ENCODE peak calls at places on chromosomes 1 and 21, in eight cellular contexts. D is HFF-Myc, O is mesothelial cell of epicardium, T is GM13976, W is endodermal cell, C is psoas muscle, Q is AG09319, G is Peyer's patch. U is an unnamed sample.

GRCh38 chr1:69913967-69914366 is 291.4 kb downstream of the LRRC40 start:
- DNase-seq in G (no peak), O (no peak), T (no peak), W (no peak), D (peak), Q (peak), C (no peak), U (no peak)

GRCh38 chr1:215526147-215526845 is 40.8 kb upstream of the KCTD3 start:
- DNase-seq in O (no peak), Q (no peak), C (no peak), G (no peak), W (no peak), D (no peak), T (peak), U (peak)

GRCh38 chr1:81797701-81798100 is 3.0 kb upstream of the ADGRL2 start:
- DNase-seq in Q (no peak), W (no peak), G (no peak), T (no peak), O (no peak), D (no peak), C (no peak), U (no peak)

GRCh38 chr1:168686666-168687065 is 42.3 kb downstream of the DPT start:
- DNase-seq in D (no peak), Q (no peak), O (no peak), T (no peak), G (no peak), C (no peak), W (no peak), U (no peak)

GRCh38 chr1:109307363-109308021 is 681 bp upstream of the MYBPHL start:
- DNase-seq in O (no peak), Q (no peak), C (peak), W (peak), G (peak), D (no peak), T (no peak), U (no peak)

GRCh38 chr1:31013187-31013864 is 52.2 kb downstream of the PUM1 start:
- DNase-seq in G (no peak), T (peak), C (no peak), D (no peak), W (no peak), O (no peak), Q (no peak), U (peak)

GRCh38 chr1:231508497-231508896 is 20.0 kb upstream of the TSNAX start:
- DNase-seq in C (no peak), O (no peak), T (no peak), D (no peak), W (no peak), Q (no peak), G (no peak), U (no peak)

GRCh38 chr1:236819856-236820255 is 24.8 kb downstream of the MTR start:
- DNase-seq in Q (no peak), T (no peak), G (no peak), D (no peak), O (no peak), C (no peak), W (no peak), U (no peak)

GRCh38 chr1:12121212-12122000 is 45.4 kb upstream of the TNFRSF1B start:
- DNase-seq in G (peak), T (no peak), Q (peak), W (no peak), D (no peak), O (no peak), C (no peak), U (no peak)

GRCh38 chr1:54805466-54805865 is 4.3 kb upstream of the TTC22 start:
- DNase-seq in O (no peak), G (no peak), W (peak), Q (no peak), T (no peak), C (no peak), D (no peak), U (no peak)

GRCh38 chr1:11566042-11566825 is 87.3 kb downstream of the DISP3 start:
- DNase-seq in C (no peak), T (no peak), W (no peak), G (no peak), D (no peak), O (no peak), Q (no peak), U (no peak)

GRCh38 chr1:58249729-58250586 is 296.6 kb downstream of the OMA1 start:
- DNase-seq in W (peak), C (peak), Q (no peak), D (no peak), T (peak), G (no peak), O (no peak), U (peak)

GRCh38 chr1:81021134-81021533 is 779.6 kb upstream of the ADGRL2 start:
- DNase-seq in Q (no peak), G (no peak), O (no peak), C (no peak), D (no peak), W (no peak), T (no peak), U (no peak)

GRCh38 chr1:9442986-9443385 is 96.3 kb upstream of the SLC25A33 start:
- DNase-seq in T (no peak), W (no peak), Q (no peak), O (no peak), D (no peak), C (no peak), G (no peak), U (no peak)

DNA sequence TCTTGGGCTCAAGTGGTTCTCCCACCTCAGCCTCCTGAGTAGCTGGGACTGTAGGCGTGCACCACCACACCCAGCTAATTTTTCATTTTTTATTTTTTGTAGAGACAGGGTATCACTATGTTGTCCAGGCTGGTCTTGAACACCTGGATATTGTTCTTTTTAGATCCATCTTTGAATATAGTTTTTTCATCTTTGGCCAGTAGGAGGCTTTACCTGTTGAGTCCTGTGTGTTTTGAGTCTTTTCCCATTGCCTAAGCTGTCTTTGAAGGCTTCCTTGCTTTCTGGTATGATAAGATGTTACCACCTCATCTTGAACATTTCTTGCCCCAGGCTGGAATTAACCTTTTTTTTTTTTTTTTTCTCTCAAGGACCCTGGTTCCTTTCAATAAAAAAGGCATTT is 387.8 kb upstream of the RUNX1 start:
- DNase-seq in O (no peak), D (no peak), G (no peak), W (no peak), T (no peak), C (no peak), Q (no peak), U (no peak)
- TF ChIP-seq CTCF in O (no peak), D (peak), G (no peak), W (peak), T (no peak), C (no peak), Q (no peak), U (no peak)

GRCh38 chr1:220803401-220804201 is 16.9 kb downstream of the MTARC1 start:
- DNase-seq in G (no peak), T (peak), D (no peak), C (no peak), W (peak), O (no peak), Q (no peak), U (no peak)
- TF ChIP-seq CTCF in G (peak), T (peak), D (peak), C (peak), W (peak), O (peak), Q (peak), U (peak)

GRCh38 chr1:40182956-40183710 is 21.9 kb downstream of the RLF start:
- DNase-seq in G (no peak), D (no peak), C (no peak), W (peak), Q (no peak), O (no peak), T (no peak), U (no peak)
- TF ChIP-seq CTCF in G (peak), D (peak), C (no peak), W (peak), Q (peak), O (no peak), T (peak), U (peak)

DNA sequence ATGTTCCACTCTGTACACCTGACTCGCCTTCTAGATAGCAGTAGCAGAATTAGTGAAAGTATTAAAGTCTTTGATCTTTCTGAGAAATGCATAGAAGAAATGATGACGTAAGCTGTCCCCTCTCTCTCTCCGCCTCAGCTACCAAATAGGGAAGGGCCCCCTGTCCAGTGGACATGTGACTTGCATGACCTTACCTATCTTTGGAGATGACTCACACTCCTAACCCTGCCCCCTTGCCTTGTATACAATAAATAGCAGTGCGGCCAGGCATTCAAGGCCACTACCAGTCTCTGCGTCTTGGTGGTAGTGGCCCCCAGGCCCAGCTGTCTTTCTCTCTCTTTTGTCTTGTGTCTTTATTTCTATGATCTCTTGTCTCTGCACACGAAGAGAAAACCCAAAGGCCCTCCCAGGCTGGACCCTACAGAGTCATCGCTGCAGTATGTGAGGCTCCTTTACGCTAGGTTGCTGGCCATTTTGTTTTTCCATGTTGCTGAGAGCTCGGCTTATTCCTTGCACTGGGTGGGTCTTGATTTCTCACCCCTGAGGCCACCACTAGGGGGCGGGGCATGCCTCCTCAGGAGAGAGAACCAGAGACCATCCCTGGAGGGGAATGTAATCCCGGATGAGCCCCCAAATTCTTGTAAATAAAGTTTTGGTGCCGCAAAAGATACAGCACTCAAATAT is 16.0 kb upstream of the ZBTB8B start:
- DNase-seq in D (no peak), O (no peak), T (no peak), C (no peak), G (no peak), W (peak), Q (no peak), U (peak)
- TF ChIP-seq CTCF in D (peak), O (peak), T (no peak), C (peak), G (no peak), W (peak), Q (no peak), U (no peak)

DNA sequence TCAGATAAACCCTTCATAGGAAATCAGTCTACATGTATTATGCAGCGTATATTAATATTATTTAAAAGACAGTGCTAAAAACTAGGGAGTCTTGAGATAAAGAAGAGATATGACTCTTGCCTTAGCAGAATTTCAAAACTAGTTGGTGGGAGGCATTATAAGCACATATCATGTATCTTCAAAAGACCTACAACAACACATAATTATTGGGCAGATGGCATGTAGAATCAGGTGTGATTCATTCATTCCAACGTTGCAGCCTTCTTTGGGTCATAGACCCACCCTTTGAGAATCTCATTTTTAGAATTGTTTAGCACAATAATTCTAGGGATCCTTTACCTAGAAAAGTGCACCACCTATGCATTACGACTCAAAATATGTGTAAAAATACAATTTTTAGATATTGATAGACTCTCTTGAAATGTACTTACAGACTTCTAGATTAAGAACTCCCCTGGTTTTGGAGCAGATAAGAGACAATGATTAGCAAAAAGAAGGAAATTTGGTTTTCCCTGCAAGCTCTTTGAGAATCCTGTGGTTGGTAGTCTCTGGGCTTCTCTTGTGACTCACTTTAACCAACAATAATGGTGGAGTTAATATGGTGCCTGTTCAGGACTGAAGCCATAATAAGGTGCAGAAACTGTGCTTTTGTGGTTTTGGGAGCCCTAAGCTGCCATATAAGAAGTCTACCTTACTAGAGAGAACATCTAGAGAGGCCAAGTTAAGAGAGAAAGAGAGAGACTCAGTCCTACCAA is 85.3 kb upstream of the RGS4 start:
- DNase-seq in T (no peak), O (no peak), W (no peak), D (no peak), G (no peak), C (no peak), Q (no peak), U (no peak)
- TF ChIP-seq CTCF in T (no peak), O (no peak), W (no peak), D (no peak), G (no peak), C (no peak), Q (no peak), U (no peak)

DNA sequence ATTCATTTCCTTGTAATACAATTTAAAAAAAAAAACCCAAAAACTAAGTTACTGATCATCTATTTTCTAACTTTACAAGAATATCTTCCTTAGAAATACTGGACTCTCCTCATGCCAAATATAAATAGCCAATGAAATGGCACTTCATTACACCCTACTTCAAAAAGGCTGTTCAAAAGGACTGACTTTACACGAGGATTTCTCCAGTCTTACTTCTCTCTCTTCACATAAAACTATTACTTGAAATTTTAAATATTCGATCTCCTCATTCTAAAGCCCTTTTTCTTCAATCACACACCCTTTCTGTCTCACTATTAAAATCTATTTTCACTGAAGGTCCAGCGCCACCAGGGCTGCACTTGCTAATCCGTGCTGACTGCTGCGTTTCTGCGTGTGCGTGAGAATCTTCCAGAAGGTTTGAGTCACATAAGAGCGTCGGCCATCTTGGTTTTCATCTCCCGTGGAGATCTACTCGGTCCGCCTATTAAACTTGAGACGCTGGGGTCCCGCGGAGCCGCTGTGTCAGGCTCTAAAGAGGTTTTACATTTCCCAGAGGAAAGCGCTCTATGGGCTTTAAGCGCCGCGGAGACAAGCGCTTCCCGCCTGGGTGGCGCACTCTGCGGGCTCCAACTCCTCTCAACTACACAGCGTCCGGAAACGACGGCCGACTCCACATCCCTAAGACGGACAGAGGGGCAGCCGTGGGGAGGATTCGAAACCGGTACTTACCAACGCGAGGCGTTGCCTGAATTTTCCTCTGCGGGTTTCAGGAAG is 643 bp downstream of the LRIF1 start:
- DNase-seq in C (peak), Q (peak), O (no peak), T (peak), W (peak), G (peak), D (peak), U (peak)
- TF ChIP-seq CTCF in C (no peak), Q (no peak), O (no peak), T (no peak), W (no peak), G (no peak), D (no peak), U (no peak)

GRCh38 chr1:154276797-154277196 is 4.4 kb downstream of the HAX1 start:
- DNase-seq in T (no peak), O (no peak), Q (no peak), D (no peak), C (no peak), W (peak), G (no peak), U (no peak)
- TF ChIP-seq CTCF in T (peak), O (no peak), Q (peak), D (peak), C (peak), W (peak), G (peak), U (peak)